ENCODE peak calls at places on chromosomes 13 and 19, in five cellular contexts. O is astrocyte of the spinal cord, D is IMR-90, T is A673, I is uterus. B is an unnamed sample.

GRCh38 chr19:54473071-54473941 is at the start of gene CDC42EP5:
- DNase-seq in D (peak; percentile 85), I (peak; percentile 84), O (peak; percentile 85), T (peak; percentile 97), B (peak; percentile 90)

GRCh38 chr13:29707876-29708543 is 112.5 kb upstream of the SLC7A1 start:
- DNase-seq in T (peak; percentile 56), I (no peak), D (peak; percentile 41), O (peak; percentile 42), B (peak; percentile 58)

GRCh38 chr13:74202129-74202528 is 67.9 kb upstream of the KLF12 start:
- DNase-seq in O (no peak), I (no peak), T (no peak), D (no peak), B (no peak)

GRCh38 chr13:41765813-41766212 is 195.1 kb downstream of the VWA8 start:
- DNase-seq in I (no peak), O (no peak), D (no peak), T (no peak), B (peak; percentile 26)

GRCh38 chr19:13007292-13008045 is 12.2 kb downstream of the NFIX start:
- DNase-seq in O (no peak), I (peak; percentile 78), T (no peak), D (no peak), B (no peak)

GRCh38 chr13:69579351-69579750 is 528.3 kb upstream of the ATXN8OS start:
- DNase-seq in T (peak; percentile 1), O (peak; percentile 5), D (no peak), I (no peak), B (no peak)

GRCh38 chr19:42403586-42403985 is 13.5 kb upstream of the CNFN start:
- DNase-seq in D (no peak), O (no peak), T (no peak), I (no peak), B (no peak)

GRCh38 chr13:57631607-57632275 is at the start of gene PCDH17:
- DNase-seq in O (peak; percentile 60), I (no peak), T (peak; percentile 90), D (no peak), B (peak; percentile 42)

GRCh38 chr13:99500839-99501134 is 485 bp upstream of the TM9SF2 start:
- DNase-seq in O (no peak), D (no peak), I (no peak), T (no peak), B (no peak)

GRCh38 chr19:44401787-44402115 is 343 bp upstream of the ZNF285 start:
- DNase-seq in T (no peak), D (no peak), I (no peak), O (no peak), B (no peak)
- H3K4me3 ChIP-seq in T (peak overlapping the region; percentile 57), D (peak overlapping the region; percentile 57), I (peak overlapping the region; percentile 50), O (peak overlapping the region; percentile 67), B (peak overlapping the region; percentile 69)

DNA sequence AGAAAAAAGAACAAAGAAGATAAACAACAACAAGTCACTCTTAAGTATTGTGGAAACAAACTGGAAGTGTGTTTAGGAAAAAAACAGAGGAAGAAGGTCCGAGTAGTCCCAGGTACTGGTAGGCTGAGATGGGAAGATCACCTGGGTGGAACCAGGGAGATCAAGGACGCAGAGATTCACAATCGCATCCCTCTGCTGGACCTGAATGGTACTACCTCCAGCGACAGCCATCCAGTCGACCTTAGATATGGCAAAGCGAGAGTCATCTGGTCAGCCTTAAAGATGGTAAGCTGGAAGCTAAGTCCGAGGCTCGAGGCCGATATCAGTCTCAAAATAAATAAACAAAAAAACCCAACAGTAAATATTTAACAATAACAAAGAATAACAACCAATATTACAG is 44.9 kb upstream of the ZNF91 start:
- DNase-seq in T (no peak), I (no peak), O (no peak), D (no peak), B (no peak)
- TF ChIP-seq CTCF in T (no peak), I (no peak), O (peak; percentile 14), D (peak; percentile 3), B (peak; percentile 12)

DNA sequence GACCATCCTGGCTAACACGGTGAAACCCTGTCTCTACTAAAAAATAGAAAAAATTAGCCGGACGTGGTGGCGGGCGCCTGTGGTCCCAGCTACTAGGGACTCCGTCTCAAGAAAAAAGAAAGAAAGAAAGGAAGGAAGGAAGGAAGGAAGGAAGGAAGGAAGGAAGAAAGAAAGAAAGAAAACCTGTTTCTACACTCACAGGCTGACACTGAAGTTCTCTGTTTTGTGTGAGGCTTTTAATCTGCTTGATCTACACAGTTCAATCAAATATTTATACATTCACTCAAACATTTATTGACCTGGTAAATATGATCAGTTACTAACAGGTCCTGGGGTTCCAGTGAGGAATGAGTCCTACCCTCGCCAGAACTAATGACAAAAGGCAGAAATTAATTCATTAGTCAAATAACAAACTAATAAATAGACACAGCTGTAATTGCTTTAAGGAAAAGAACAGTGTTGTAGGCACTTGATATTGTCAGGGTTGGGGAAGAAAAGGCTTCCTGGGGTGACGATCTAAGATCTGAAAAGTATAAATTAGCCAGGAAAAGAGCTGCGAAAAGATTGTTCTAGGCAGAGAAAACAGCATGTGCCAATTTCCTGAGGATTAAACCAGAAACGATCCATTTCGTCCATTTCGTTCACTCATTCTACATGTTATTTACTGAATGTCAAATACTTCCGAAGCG is 814 bp upstream of the CHAF1A start:
- DNase-seq in T (no peak), I (no peak), O (no peak), D (no peak), B (no peak)
- H3K4me3 ChIP-seq in T (peak overlapping the region; percentile 71), I (peak overlapping the region; percentile 25), O (peak overlapping the region; percentile 42), D (peak overlapping the region; percentile 31), B (peak overlapping the region; percentile 56)

DNA sequence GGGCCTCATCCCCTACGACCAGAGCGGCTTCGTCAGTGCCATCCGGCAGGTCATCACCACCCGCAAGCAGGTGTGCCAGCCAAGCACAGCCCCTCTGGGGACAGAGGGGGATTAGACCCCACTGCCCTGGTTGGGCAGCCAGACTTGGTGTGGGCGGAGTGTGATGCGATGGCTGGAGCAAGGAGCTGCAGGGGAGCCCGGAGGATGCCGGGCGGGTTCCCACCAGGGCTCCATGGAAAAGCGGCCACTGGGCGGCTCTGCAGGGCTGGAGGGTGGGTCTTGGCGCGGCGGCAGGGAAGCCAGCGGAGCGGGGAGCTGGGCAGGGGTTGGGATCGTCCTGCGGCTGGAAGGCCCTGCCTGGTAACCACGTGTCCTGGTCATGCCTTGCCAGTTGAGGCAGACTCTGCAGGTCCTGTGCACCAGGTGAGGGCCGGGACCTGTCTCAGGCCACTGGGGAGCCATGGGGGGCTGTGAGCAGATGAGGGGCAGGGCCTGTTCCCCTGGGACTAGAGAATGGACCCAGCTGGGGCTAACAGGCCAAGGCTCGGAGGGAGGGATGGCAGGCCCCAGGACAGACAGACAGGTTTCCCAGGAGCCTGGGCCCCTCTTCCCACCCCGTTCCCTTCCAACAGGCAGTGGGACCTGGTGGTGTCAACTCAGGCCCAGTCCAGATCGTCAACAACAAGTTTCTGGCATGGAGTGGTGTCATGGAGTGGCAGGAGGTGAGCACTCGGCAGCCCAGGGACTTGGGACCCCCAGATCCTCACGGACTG is 6.3 kb downstream of the PTOV1 start:
- DNase-seq in O (no peak), T (no peak), I (peak; percentile 18), D (no peak), B (no peak)
- TF ChIP-seq CTCF in O (no peak), T (no peak), I (no peak), D (no peak), B (no peak)

GRCh38 chr13:110304256-110304655 is 2.7 kb downstream of the COL4A1 start:
- DNase-seq in I (peak; percentile 40), O (no peak), D (peak; percentile 70), T (no peak), B (peak; percentile 74)

GRCh38 chr13:110305949-110306339 is 1.0 kb downstream of the COL4A1 start:
- DNase-seq in I (no peak), D (no peak), T (peak; percentile 33), O (no peak), B (peak; percentile 62)

GRCh38 chr13:110305544-110305943 is 1.4 kb downstream of the COL4A1 start:
- DNase-seq in I (no peak), D (no peak), O (no peak), T (no peak), B (no peak)

GRCh38 chr13:110303644-110304043 is 3.3 kb downstream of the COL4A1 start:
- DNase-seq in I (no peak), O (no peak), T (no peak), D (no peak), B (no peak)

GRCh38 chr13:110305001-110305400 is 2.0 kb downstream of the COL4A1 start:
- DNase-seq in T (no peak), D (no peak), O (no peak), I (no peak), B (no peak)
- H3K4me3 ChIP-seq in T (peak overlapping the region; percentile 98), D (peak overlapping the region; percentile 84), O (peak overlapping the region; percentile 77), I (peak overlapping the region; percentile 85), B (peak overlapping the region; percentile 87)

GRCh38 chr13:113947321-113948033 is 26.4 kb downstream of the C13orf46 start:
- DNase-seq in D (peak; percentile 43), T (no peak), I (peak; percentile 82), O (no peak), B (peak; percentile 61)
- TF ChIP-seq CTCF in D (peak; percentile 49), T (no peak), I (peak; percentile 94), O (peak; percentile 59), B (peak; percentile 62)

GRCh38 chr19:15266683-15267082 is 34.4 kb upstream of the EPHX3 start:
- DNase-seq in O (no peak), I (no peak), D (no peak), T (no peak), B (no peak)
- H3K4me3 ChIP-seq in O (no peak overlapping the region), I (no peak overlapping the region), D (no peak overlapping the region), T (no peak overlapping the region), B (no peak overlapping the region)

GRCh38 chr13:103328899-103329298 is 262.7 kb upstream of the SLC10A2 start:
- DNase-seq in D (no peak), O (no peak), T (no peak), I (no peak), B (no peak)
- TF ChIP-seq CTCF in D (no peak), O (no peak), T (peak; percentile 20), I (no peak), B (no peak)

DNA sequence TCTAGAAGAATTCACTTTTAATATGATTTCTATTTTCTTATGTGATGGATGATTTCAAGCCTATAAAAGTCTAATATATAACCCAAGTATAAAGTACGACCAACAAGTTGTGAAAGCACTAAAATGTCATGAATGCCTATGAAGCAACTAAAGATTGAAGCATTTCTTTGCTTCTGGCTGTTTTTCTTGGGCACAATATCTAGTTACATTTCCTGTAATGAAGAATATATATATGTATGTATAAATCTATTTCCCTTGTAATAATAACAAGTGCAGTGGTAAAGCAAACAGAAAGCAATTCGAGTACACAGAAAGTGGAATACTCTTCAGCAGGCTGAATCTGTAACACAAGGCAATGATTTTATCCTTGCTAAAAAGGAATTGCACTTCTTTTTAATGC is 5.4 kb downstream of the PCDH20 start:
- DNase-seq in T (no peak), O (no peak), D (no peak), I (no peak), B (no peak)
- H3K4me3 ChIP-seq in T (no peak overlapping the region), O (no peak overlapping the region), D (no peak overlapping the region), I (no peak overlapping the region), B (no peak overlapping the region)

GRCh38 chr13:112759053-112759452 is 69.2 kb downstream of the ATP11A start:
- DNase-seq in T (no peak), D (no peak), I (no peak), O (no peak), B (no peak)
- TF ChIP-seq CTCF in T (no peak), D (no peak), I (no peak), O (no peak), B (no peak)